ENCODE peak calls at places on chromosomes 5 and 9, in eight cellular contexts. J, U, T, B, N, X, M and K are unnamed samples.

GRCh38 chr5:91373600-91373999 is 9.5 kb downstream of the ARRDC3 start:
- DNase-seq in J (no peak), U (no peak), T (no peak), B (no peak), N (no peak), X (no peak), M (no peak), K (no peak)

GRCh38 chr5:112784726-112785125 is 47.0 kb downstream of the APC start:
- DNase-seq in J (no peak), U (no peak), T (no peak), B (no peak), N (no peak), X (no peak), M (no peak), K (peak)

GRCh38 chr9:136283291-136284235 is 20.3 kb downstream of the CCDC187 start:
- DNase-seq in J (peak), U (peak), T (peak), B (peak), N (peak), X (peak), M (peak), K (peak)

GRCh38 chr5:78008356-78008967 is 232.3 kb upstream of the TBCA start:
- DNase-seq in J (peak), U (no peak), T (peak), B (peak), N (peak), X (peak), M (peak), K (peak)

GRCh38 chr5:131994533-131995226 is 16.8 kb downstream of the ACSL6 start:
- DNase-seq in J (no peak), U (no peak), T (no peak), B (no peak), N (no peak), X (no peak), M (no peak), K (no peak)

GRCh38 chr5:102759700-102760099 is 4.6 kb downstream of the PAM start:
- DNase-seq in J (no peak), U (no peak), T (no peak), B (no peak), N (no peak), X (no peak), M (no peak), K (no peak)

GRCh38 chr9:91302831-91303230 is 58.9 kb downstream of the AUH start:
- DNase-seq in J (no peak), U (peak), T (no peak), B (no peak), N (peak), X (peak), M (peak), K (peak)

GRCh38 chr5:114782869-114783268 is 386.8 kb downstream of the TRIM36 start:
- DNase-seq in J (no peak), U (no peak), T (no peak), B (peak), N (no peak), X (no peak), M (no peak), K (no peak)

GRCh38 chr5:134540747-134541733 is 15.6 kb downstream of the JADE2 start:
- DNase-seq in J (no peak), U (no peak), T (no peak), B (no peak), N (no peak), X (no peak), M (no peak), K (no peak)

GRCh38 chr5:157651623-157652376 is 438 bp downstream of the SOX30 start:
- DNase-seq in J (peak), U (no peak), T (peak), B (no peak), N (no peak), X (peak), M (no peak), K (peak)

GRCh38 chr9:76893395-76893932 is 12.4 kb downstream of the PRUNE2 start:
- DNase-seq in J (no peak), U (no peak), T (no peak), B (peak), N (no peak), X (no peak), M (no peak), K (no peak)

GRCh38 chr9:134065720-134066419 is 2.0 kb downstream of the BRD3 start:
- DNase-seq in J (peak), U (no peak), T (no peak), B (no peak), N (peak), X (peak), M (peak), K (peak)

GRCh38 chr5:169050146-169050571 is 250.8 kb downstream of the SLIT3 start:
- DNase-seq in J (no peak), U (no peak), T (no peak), B (no peak), N (no peak), X (peak), M (no peak), K (no peak)

GRCh38 chr5:116442095-116442534 is 132.5 kb downstream of the SEMA6A start:
- DNase-seq in J (peak), U (no peak), T (peak), B (no peak), N (no peak), X (peak), M (no peak), K (peak)

GRCh38 chr9:129422843-129423700 is 197.8 kb downstream of the C9orf50 start:
- DNase-seq in J (no peak), U (no peak), T (no peak), B (no peak), N (no peak), X (no peak), M (no peak), K (peak)

GRCh38 chr5:172364773-172365172 is 81.2 kb upstream of the UBTD2 start:
- DNase-seq in J (peak), U (no peak), T (no peak), B (peak), N (no peak), X (no peak), M (no peak), K (no peak)

GRCh38 chr5:78473747-78474146 is 113.3 kb downstream of the SCAMP1 start:
- DNase-seq in J (no peak), U (no peak), T (no peak), B (no peak), N (no peak), X (no peak), M (no peak), K (no peak)

GRCh38 chr9:79701651-79702050 is 129.9 kb downstream of the TLE4 start:
- DNase-seq in J (no peak), U (no peak), T (no peak), B (no peak), N (peak), X (peak), M (no peak), K (no peak)

GRCh38 chr9:98558575-98558974 is 150.2 kb downstream of the GABBR2 start:
- DNase-seq in J (no peak), U (no peak), T (no peak), B (no peak), N (no peak), X (no peak), M (no peak), K (peak)

GRCh38 chr5:10708189-10708944 is 52.7 kb downstream of the DAP start:
- DNase-seq in J (no peak), U (no peak), T (no peak), B (no peak), N (no peak), X (no peak), M (no peak), K (no peak)

GRCh38 chr9:87606921-87607521 is 109.4 kb downstream of the DAPK1 start:
- DNase-seq in J (no peak), U (no peak), T (no peak), B (no peak), N (no peak), X (peak), M (no peak), K (peak)